ENCODE peak calls at places on chromosomes 2 and 18, in seven cellular contexts. J is K562, V is Panc1, E is HepG2, F is hepatocyte, R is neural progenitor cell, U is psoas muscle. A is an unnamed sample. For H3K9me3, the result is how much of the 10 kb centered on the place peaks cover.

GRCh38 chr2:95047629-95048510 is 22.4 kb downstream of the MAL start:
- DNase-seq in J (no peak), V (no peak), E (no peak), F (no peak), R (no peak), U (peak), A (no peak)

GRCh38 chr2:25377822-25378421 is 36.2 kb upstream of the DNMT3A start:
- DNase-seq in J (no peak), V (no peak), E (no peak), F (no peak), R (no peak), U (peak), A (no peak)

GRCh38 chr2:67566958-67567635 is 170.0 kb downstream of the ETAA1 start:
- DNase-seq in J (no peak), V (no peak), E (no peak), F (no peak), R (no peak), U (no peak), A (no peak)

GRCh38 chr2:85501244-85501643 is 37.7 kb upstream of the MAT2A start:
- DNase-seq in J (peak), V (no peak), E (peak), F (no peak), R (no peak), U (no peak), A (no peak)

GRCh38 chr2:239276813-239277193 is 124.0 kb downstream of the HDAC4 start:
- DNase-seq in J (no peak), V (no peak), E (no peak), F (no peak), R (no peak), U (no peak), A (no peak)

GRCh38 chr18:55607763-55608162 is 19.8 kb upstream of the TCF4 start:
- DNase-seq in J (no peak), V (no peak), E (no peak), F (no peak), R (no peak), U (no peak), A (no peak)

GRCh38 chr2:201959626-201960025 is 74.0 kb upstream of the FZD7 start:
- DNase-seq in J (no peak), V (no peak), E (no peak), F (no peak), R (no peak), U (no peak), A (no peak)

GRCh38 chr2:11996618-11997017 is 250.2 kb downstream of the LPIN1 start:
- DNase-seq in J (no peak), V (no peak), E (no peak), F (no peak), R (no peak), U (no peak), A (no peak)

GRCh38 chr18:50429207-50429948 is 54.5 kb downstream of the SKA1 start:
- DNase-seq in J (peak), V (no peak), E (peak), F (peak), R (peak), U (no peak), A (no peak)

GRCh38 chr2:96537066-96537733 is 648 bp downstream of the ARID5A start:
- DNase-seq in J (peak), V (no peak), E (no peak), F (peak), R (peak), U (peak), A (no peak)

GRCh38 chr2:27326536-27326935 is 3.6 kb upstream of the MPV17 start:
- DNase-seq in J (no peak), V (no peak), E (no peak), F (no peak), R (no peak), U (no peak), A (no peak)

GRCh38 chr2:9071032-9071431 is 67.5 kb upstream of the MBOAT2 start:
- DNase-seq in J (peak), V (peak), E (peak), F (peak), R (no peak), U (no peak), A (no peak)

GRCh38 chr2:59237311-59237710 is 996.2 kb upstream of the FANCL start:
- DNase-seq in J (no peak), V (no peak), E (no peak), F (no peak), R (no peak), U (no peak), A (no peak)

GRCh38 chr18:79964330-79965118 is at the start of gene HSBP1L1:
- DNase-seq in J (no peak), V (no peak), E (peak), F (peak), R (peak), U (peak), A (no peak)

GRCh38 chr18:67525328-67526110 is 9.0 kb upstream of the DSEL start:
- DNase-seq in J (no peak), V (peak), E (peak), F (peak), R (peak), U (peak), A (peak)

GRCh38 chr2:53715568-53715967 is 52.0 kb upstream of the CHAC2 start:
- DNase-seq in J (no peak), V (peak), E (no peak), F (no peak), R (no peak), U (no peak), A (no peak)

GRCh38 chr18:48829443-48830149 is 121.2 kb downstream of the SMAD7 start:
- DNase-seq in J (no peak), V (no peak), E (no peak), F (peak), R (peak), U (peak), A (no peak)

GRCh38 chr2:38167968-38168350 is 92.0 kb upstream of the CYP1B1 start:
- DNase-seq in J (no peak), V (no peak), E (no peak), F (no peak), R (no peak), U (no peak), A (no peak)

GRCh38 chr2:166293984-166294383 is 81.8 kb downstream of the SCN9A start:
- DNase-seq in J (no peak), V (no peak), E (no peak), F (no peak), R (no peak), U (no peak), A (no peak)

GRCh38 chr2:46873632-46874068 is 42.0 kb downstream of the MCFD2 start:
- DNase-seq in J (peak), V (peak), E (peak), F (peak), R (no peak), U (peak), A (peak)

GRCh38 chr18:80231616-80232015 is 15.7 kb downstream of the PARD6G start:
- DNase-seq in J (no peak), V (no peak), E (no peak), F (no peak), R (no peak), U (no peak), A (no peak)

GRCh38 chr2:100246163-100247145 is 75.8 kb downstream of the LONRF2 start:
- DNase-seq in J (peak), V (no peak), E (peak), F (no peak), R (peak), U (no peak), A (no peak)

GRCh38 chr18:39796413-39796812 is 2158.6 kb upstream of the PIK3C3 start:
- DNase-seq in J (no peak), V (no peak), E (peak), F (peak), R (no peak), U (no peak), A (no peak)

GRCh38 chr2:121330921-121331320 is 45.9 kb upstream of the TFCP2L1 start:
- DNase-seq in J (no peak), V (no peak), E (no peak), F (no peak), R (no peak), U (no peak), A (no peak)

GRCh38 chr18:63409301-63409700 is 13.0 kb downstream of the VPS4B start:
- DNase-seq in J (no peak), V (no peak), E (no peak), F (no peak), R (no peak), U (no peak), A (no peak)

GRCh38 chr2:12044857-12045256 is 298.4 kb downstream of the LPIN1 start:
- DNase-seq in J (no peak), V (no peak), E (no peak), F (no peak), R (no peak), U (no peak), A (no peak)

GRCh38 chr2:170213651-170214050 is 35.7 kb downstream of the MYO3B start:
- DNase-seq in J (no peak), V (no peak), E (no peak), F (no peak), R (no peak), U (no peak), A (no peak)

GRCh38 chr18:72868666-72869661 is 1.2 kb upstream of the NETO1 start:
- DNase-seq in J (no peak), V (no peak), E (no peak), F (no peak), R (peak), U (no peak), A (no peak)

GRCh38 chr2:180240774-180241173 is 233.7 kb upstream of the CWC22 start:
- DNase-seq in J (no peak), V (peak), E (no peak), F (peak), R (no peak), U (no peak), A (no peak)

GRCh38 chr18:11516988-11517630 is 92.3 kb upstream of the SLC35G4 start:
- DNase-seq in J (no peak), V (no peak), E (no peak), F (peak), R (no peak), U (no peak), A (no peak)

GRCh38 chr18:11521853-11522252 is 87.5 kb upstream of the SLC35G4 start:
- DNase-seq in J (no peak), V (no peak), E (no peak), F (no peak), R (no peak), U (no peak), A (no peak)

GRCh38 chr18:11520536-11520935 is 88.9 kb upstream of the SLC35G4 start:
- DNase-seq in J (no peak), V (no peak), E (no peak), F (no peak), R (no peak), U (no peak), A (no peak)

GRCh38 chr18:11522992-11523391 is 86.4 kb upstream of the SLC35G4 start:
- DNase-seq in J (no peak), V (no peak), E (no peak), F (no peak), R (no peak), U (no peak), A (no peak)

GRCh38 chr18:11518788-11519685 is 90.4 kb upstream of the SLC35G4 start:
- DNase-seq in J (peak), V (peak), E (peak), F (peak), R (peak), U (no peak), A (peak)
- TF ChIP-seq CTCF in J (peak), V (peak), E (peak), F (peak), R (peak), U (peak), A (peak)

GRCh38 chr18:35311506-35311905 is 21.5 kb upstream of the ZSCAN30 start:
- DNase-seq in J (no peak), V (no peak), E (no peak), F (no peak), R (no peak), U (no peak), A (no peak)
- H3K9me3 ChIP-seq in J (under half), V (half or more), E (under half), F (under half), R (under half), U (half or more), A (under half)

GRCh38 chr2:55167630-55167967 is 64.5 kb downstream of the CLHC1 start:
- DNase-seq in J (no peak), V (no peak), E (no peak), F (no peak), R (no peak), U (no peak), A (no peak)
- H3K27ac ChIP-seq in J (no peak), V (peak), E (no peak), F (peak), R (no peak), U (peak), A (peak)

DNA sequence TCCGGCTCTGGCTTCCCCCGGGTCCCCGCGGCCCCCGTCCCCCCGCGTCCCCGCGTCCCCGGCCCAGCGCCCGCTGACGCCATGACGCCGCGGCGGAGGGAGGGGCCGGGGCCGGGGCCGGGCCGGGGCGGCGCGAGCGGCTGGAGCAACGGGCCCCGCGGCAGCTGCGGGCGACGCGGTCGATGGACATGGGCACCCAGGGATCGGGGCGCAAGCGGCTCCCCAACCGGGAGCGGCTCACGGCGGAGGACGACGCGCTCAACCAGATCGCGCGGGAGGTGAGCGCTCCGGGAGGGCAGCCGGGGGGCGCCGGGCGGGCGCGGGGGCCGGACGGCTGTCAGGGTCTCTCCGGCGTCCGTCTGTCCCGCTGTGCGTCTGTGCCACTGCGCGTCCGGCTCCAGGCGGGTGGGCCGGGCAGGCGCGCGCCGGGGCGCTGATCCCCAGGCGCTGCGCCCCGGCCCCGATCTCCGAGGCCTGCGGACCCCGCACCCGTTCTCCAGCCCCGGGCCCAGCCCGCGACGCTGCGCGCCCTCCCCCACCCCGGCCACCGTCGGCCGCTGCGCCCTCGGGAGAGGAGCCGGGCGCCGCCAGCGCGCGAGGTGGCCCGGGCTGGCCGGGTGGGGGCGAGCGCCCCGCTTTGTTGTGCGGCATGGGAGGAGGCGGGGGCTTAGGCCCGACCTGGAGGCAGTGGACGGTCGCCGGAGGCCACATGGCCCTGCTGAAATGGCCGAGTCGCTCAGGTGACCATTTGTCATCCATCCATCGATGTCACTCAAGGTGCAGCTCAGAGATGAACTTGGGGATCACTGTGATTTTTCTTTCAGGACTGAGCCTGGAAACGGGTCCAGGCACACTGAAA is at the start of gene LRRFIP1:
- DNase-seq in J (no peak), V (no peak), E (no peak), F (peak), R (peak), U (peak), A (no peak)
- TF ChIP-seq CTCF in J (no peak), V (no peak), E (peak), F (peak), R (no peak), U (no peak), A (no peak)

GRCh38 chr2:79554899-79555298 is 42.0 kb downstream of the CTNNA2 start:
- DNase-seq in J (no peak), V (no peak), E (no peak), F (no peak), R (no peak), U (no peak), A (no peak)
- H3K9me3 ChIP-seq in J (under half), V (under half), E (half or more), F (under half), R (under half), U (under half), A (under half)

GRCh38 chr2:112691761-112692370 is 29.0 kb upstream of the NT5DC4 start:
- DNase-seq in J (no peak), V (no peak), E (no peak), F (no peak), R (no peak), U (no peak), A (no peak)
- H3K27ac ChIP-seq in J (peak), V (peak), E (no peak), F (peak), R (no peak), U (no peak), A (peak)